ENCODE peak calls at places on chromosomes 13 and 19, in ten cellular contexts. R is activated CD4-positive, alpha-beta T cell treated with anti-CD3 and anti-CD28 coated beads, Interleukin-2, amount 50 U/mL, for 1 hour; P is activated CD4-positive, CD25-positive, alpha-beta regulatory T cell treated with anti-CD3 and anti-CD28 coated beads, Interleukin-2, amount 50 U/mL, for 16 hours; J is neural progenitor cell; M is stromal cell of bone marrow; Z is tibial artery; I is activated naive CD4-positive, alpha-beta T cell treated with anti-CD3 and anti-CD28 coated beads for 36 hours; V is HFFc6; O is stimulated activated CD4-positive, alpha-beta T cell treated with anti-CD3 and anti-CD28 coated beads, Interleukin-4, amount 100 ng/mL, for 1 hour; X is A549. T is an unnamed sample.

GRCh38 chr19:1818549-1819195 is 6.6 kb upstream of the ATP8B3 start:
- DNase-seq in O (no peak), R (no peak), V (no peak), P (no peak), J (no peak), Z (no peak), I (no peak), X (no peak), M (no peak), T (no peak)

GRCh38 chr19:51002542-51003311 is 1.3 kb upstream of the KLK8 start:
- DNase-seq in Z (no peak), P (no peak), R (no peak), V (no peak), I (peak), M (no peak), J (peak), X (peak), O (no peak), T (no peak)

GRCh38 chr13:76921516-76921915 is 26.8 kb upstream of the ACOD1 start:
- DNase-seq in M (peak), J (no peak), X (no peak), R (no peak), P (no peak), Z (no peak), V (no peak), O (no peak), I (no peak), T (no peak)

GRCh38 chr19:19956431-19957075 is 55.8 kb downstream of the ZNF93 start:
- DNase-seq in X (no peak), O (no peak), V (no peak), M (no peak), R (no peak), Z (no peak), P (no peak), I (peak), J (peak), T (no peak)

GRCh38 chr13:29457299-29457698 is 138.2 kb downstream of the SLC7A1 start:
- DNase-seq in X (peak), Z (no peak), V (peak), O (no peak), J (no peak), P (no peak), M (peak), R (no peak), I (no peak), T (no peak)

GRCh38 chr13:39419866-39420265 is 183.1 kb downstream of the LHFPL6 start:
- DNase-seq in I (no peak), X (no peak), J (peak), O (no peak), M (no peak), Z (no peak), V (no peak), P (no peak), R (no peak), T (no peak)

GRCh38 chr13:86002921-86003488 is 203.8 kb upstream of the SLITRK6 start:
- DNase-seq in Z (no peak), I (no peak), J (peak), M (no peak), R (no peak), O (no peak), P (no peak), V (no peak), X (no peak), T (no peak)

GRCh38 chr13:111906306-111906705 is 160.6 kb upstream of the SOX1 start:
- DNase-seq in P (no peak), X (no peak), O (no peak), Z (no peak), V (no peak), I (no peak), J (no peak), R (no peak), M (no peak), T (no peak)